ENCODE peak calls at places on chromosomes 13 and 19, in nine cellular contexts. N, W, B, P, V, J, S, H and U are unnamed samples.

GRCh38 chr13:38753878-38754277 is 67.0 kb downstream of the FREM2 start:
- DNase-seq in N (no peak), W (no peak), B (no peak), P (no peak), V (no peak), J (no peak), S (no peak), H (no peak), U (no peak)

GRCh38 chr19:35262101-35262761 is 6.5 kb upstream of the USF2 start:
- DNase-seq in N (no peak), W (no peak), B (no peak), P (no peak), V (no peak), J (peak), S (no peak), H (peak), U (no peak)

GRCh38 chr19:3670258-3670795 is 29.9 kb downstream of the PIP5K1C start:
- DNase-seq in N (peak), W (no peak), B (peak), P (peak), V (no peak), J (peak), S (no peak), H (peak), U (no peak)

GRCh38 chr13:102999498-102999897 is 66.7 kb downstream of the SLC10A2 start:
- DNase-seq in N (no peak), W (peak), B (no peak), P (no peak), V (no peak), J (no peak), S (no peak), H (no peak), U (no peak)

GRCh38 chr13:20391597-20392452 is 133.8 kb downstream of the CRYL1 start:
- DNase-seq in N (no peak), W (no peak), B (no peak), P (no peak), V (no peak), J (no peak), S (no peak), H (no peak), U (no peak)

GRCh38 chr19:14089662-14090508 is 666 bp downstream of the SAMD1 start:
- DNase-seq in N (peak), W (peak), B (no peak), P (no peak), V (peak), J (peak), S (peak), H (no peak), U (no peak)

GRCh38 chr19:18915639-18916038 is 3.5 kb downstream of the COPE start:
- DNase-seq in N (peak), W (peak), B (no peak), P (no peak), V (no peak), J (no peak), S (no peak), H (no peak), U (peak)

GRCh38 chr13:49084961-49085360 is 109.2 kb downstream of the FNDC3A start:
- DNase-seq in N (no peak), W (peak), B (no peak), P (no peak), V (no peak), J (no peak), S (no peak), H (no peak), U (no peak)

GRCh38 chr13:94558721-94559120 is 37.2 kb downstream of the TGDS start:
- DNase-seq in N (no peak), W (no peak), B (no peak), P (no peak), V (no peak), J (no peak), S (no peak), H (no peak), U (peak)

GRCh38 chr19:17889609-17890214 is 18.0 kb downstream of the SLC5A5 start:
- DNase-seq in N (no peak), W (no peak), B (no peak), P (no peak), V (peak), J (no peak), S (no peak), H (no peak), U (no peak)

GRCh38 chr19:38919837-38920528 is 8.0 kb upstream of the CCER2 start:
- DNase-seq in N (no peak), W (no peak), B (no peak), P (no peak), V (no peak), J (no peak), S (no peak), H (no peak), U (no peak)

GRCh38 chr13:28336193-28336657 is 158.7 kb downstream of the FLT1 start:
- DNase-seq in N (no peak), W (no peak), B (no peak), P (peak), V (no peak), J (no peak), S (no peak), H (no peak), U (no peak)

GRCh38 chr19:54188224-54188871 is 1.0 kb downstream of the MBOAT7 start:
- DNase-seq in N (no peak), W (no peak), B (no peak), P (peak), V (no peak), J (no peak), S (peak), H (no peak), U (peak)
- H3K4me3 ChIP-seq in N (peak), W (peak), B (peak), P (peak), V (peak), J (peak), S (no peak), H (peak), U (peak)

GRCh38 chr19:50356691-50357177 is 8.7 kb downstream of the NAPSA start:
- DNase-seq in N (no peak), W (no peak), B (no peak), P (no peak), V (no peak), J (no peak), S (no peak), H (no peak), U (no peak)
- H3K4me3 ChIP-seq in N (peak), W (peak), B (peak), P (no peak), V (no peak), J (no peak), S (peak), H (no peak), U (no peak)

GRCh38 chr19:31352782-31353651 is 3.8 kb upstream of the TSHZ3 start:
- DNase-seq in N (no peak), W (no peak), B (no peak), P (no peak), V (no peak), J (peak), S (no peak), H (no peak), U (no peak)

GRCh38 chr19:31350693-31351211 is 1.5 kb upstream of the TSHZ3 start:
- DNase-seq in N (peak), W (no peak), B (no peak), P (peak), V (no peak), J (peak), S (no peak), H (no peak), U (no peak)

GRCh38 chr19:31351212-31352193 is 2.3 kb upstream of the TSHZ3 start:
- DNase-seq in N (peak), W (no peak), B (no peak), P (peak), V (no peak), J (peak), S (no peak), H (peak), U (no peak)

GRCh38 chr19:31353826-31354225 is 4.6 kb upstream of the TSHZ3 start:
- DNase-seq in N (no peak), W (no peak), B (no peak), P (no peak), V (no peak), J (peak), S (no peak), H (no peak), U (no peak)

GRCh38 chr19:31352296-31352781 is 3.1 kb upstream of the TSHZ3 start:
- DNase-seq in N (no peak), W (no peak), B (no peak), P (no peak), V (no peak), J (no peak), S (no peak), H (no peak), U (no peak)
- H3K4me3 ChIP-seq in N (no peak), W (no peak), B (peak), P (no peak), V (no peak), J (peak), S (no peak), H (peak), U (no peak)

DNA sequence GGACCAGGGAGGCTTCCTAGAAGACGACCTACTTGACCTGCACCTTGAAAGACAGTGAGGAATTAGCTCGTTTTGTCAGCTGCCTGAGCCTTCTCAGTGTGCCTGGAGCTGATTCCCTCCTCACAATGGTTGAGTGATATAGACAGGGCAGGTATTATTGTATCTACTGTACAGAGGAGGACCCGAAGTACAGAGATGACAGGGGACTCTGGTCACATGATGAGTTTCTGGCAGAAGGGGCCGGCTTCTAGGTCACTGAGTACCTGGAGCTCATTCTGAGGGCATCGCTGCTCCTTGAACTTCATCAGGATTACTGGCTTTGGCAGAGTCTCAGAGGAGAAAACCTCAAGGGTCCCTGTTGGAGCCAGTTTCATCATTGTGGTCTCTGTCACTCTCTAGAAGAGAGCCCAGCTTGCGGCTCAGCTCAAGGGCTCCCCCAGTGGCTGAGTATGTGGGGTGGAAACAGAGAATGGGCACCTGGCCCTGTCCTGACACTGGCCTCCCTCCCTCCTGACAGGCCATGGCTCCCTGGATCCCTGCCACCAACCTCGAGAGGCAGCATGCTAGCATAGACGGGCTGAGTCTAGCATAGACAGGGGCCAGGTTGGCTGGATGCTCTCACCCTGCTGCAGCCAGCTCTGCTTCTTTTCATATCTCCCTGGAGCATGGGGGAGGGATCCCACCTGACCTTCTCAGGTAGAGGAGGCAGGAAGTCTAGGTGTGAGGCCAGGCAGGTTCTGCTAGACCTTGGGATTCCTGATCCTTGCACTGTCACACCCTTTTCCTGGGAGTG is 38.7 kb downstream of the NFIX start:
- DNase-seq in N (peak), W (peak), B (no peak), P (peak), V (no peak), J (peak), S (peak), H (peak), U (no peak)
- H3K4me3 ChIP-seq in N (no peak), W (no peak), B (peak), P (no peak), V (no peak), J (no peak), S (no peak), H (no peak), U (no peak)

GRCh38 chr19:58096884-58097283 is 1.1 kb downstream of the ZSCAN18 start:
- DNase-seq in N (no peak), W (no peak), B (no peak), P (no peak), V (no peak), J (no peak), S (no peak), H (no peak), U (no peak)
- H3K4me3 ChIP-seq in N (peak), W (no peak), B (peak), P (peak), V (peak), J (peak), S (peak), H (peak), U (no peak)

GRCh38 chr13:42233726-42234125 is 38.2 kb upstream of the AKAP11 start:
- DNase-seq in N (no peak), W (no peak), B (no peak), P (no peak), V (no peak), J (no peak), S (no peak), H (no peak), U (no peak)
- H3K4me3 ChIP-seq in N (no peak), W (no peak), B (no peak), P (no peak), V (no peak), J (no peak), S (no peak), H (no peak), U (no peak)

GRCh38 chr19:49849433-49850220 is 1.3 kb upstream of the PTOV1 start:
- DNase-seq in N (no peak), W (no peak), B (no peak), P (no peak), V (no peak), J (no peak), S (no peak), H (no peak), U (no peak)
- H3K4me3 ChIP-seq in N (peak), W (no peak), B (peak), P (peak), V (peak), J (no peak), S (peak), H (peak), U (peak)

GRCh38 chr19:16586477-16586871 is 14.3 kb upstream of the SLC35E1 start:
- DNase-seq in N (no peak), W (no peak), B (no peak), P (no peak), V (no peak), J (no peak), S (no peak), H (no peak), U (no peak)

GRCh38 chr19:16585808-16586476 is 13.7 kb upstream of the SLC35E1 start:
- DNase-seq in N (no peak), W (peak), B (no peak), P (no peak), V (no peak), J (no peak), S (no peak), H (no peak), U (no peak)

GRCh38 chr19:16588824-16589577 is 16.8 kb upstream of the SLC35E1 start:
- DNase-seq in N (no peak), W (no peak), B (no peak), P (no peak), V (no peak), J (no peak), S (no peak), H (no peak), U (no peak)

GRCh38 chr19:16588089-16588823 is 16.0 kb upstream of the SLC35E1 start:
- DNase-seq in N (no peak), W (peak), B (no peak), P (no peak), V (no peak), J (no peak), S (peak), H (no peak), U (peak)

DNA sequence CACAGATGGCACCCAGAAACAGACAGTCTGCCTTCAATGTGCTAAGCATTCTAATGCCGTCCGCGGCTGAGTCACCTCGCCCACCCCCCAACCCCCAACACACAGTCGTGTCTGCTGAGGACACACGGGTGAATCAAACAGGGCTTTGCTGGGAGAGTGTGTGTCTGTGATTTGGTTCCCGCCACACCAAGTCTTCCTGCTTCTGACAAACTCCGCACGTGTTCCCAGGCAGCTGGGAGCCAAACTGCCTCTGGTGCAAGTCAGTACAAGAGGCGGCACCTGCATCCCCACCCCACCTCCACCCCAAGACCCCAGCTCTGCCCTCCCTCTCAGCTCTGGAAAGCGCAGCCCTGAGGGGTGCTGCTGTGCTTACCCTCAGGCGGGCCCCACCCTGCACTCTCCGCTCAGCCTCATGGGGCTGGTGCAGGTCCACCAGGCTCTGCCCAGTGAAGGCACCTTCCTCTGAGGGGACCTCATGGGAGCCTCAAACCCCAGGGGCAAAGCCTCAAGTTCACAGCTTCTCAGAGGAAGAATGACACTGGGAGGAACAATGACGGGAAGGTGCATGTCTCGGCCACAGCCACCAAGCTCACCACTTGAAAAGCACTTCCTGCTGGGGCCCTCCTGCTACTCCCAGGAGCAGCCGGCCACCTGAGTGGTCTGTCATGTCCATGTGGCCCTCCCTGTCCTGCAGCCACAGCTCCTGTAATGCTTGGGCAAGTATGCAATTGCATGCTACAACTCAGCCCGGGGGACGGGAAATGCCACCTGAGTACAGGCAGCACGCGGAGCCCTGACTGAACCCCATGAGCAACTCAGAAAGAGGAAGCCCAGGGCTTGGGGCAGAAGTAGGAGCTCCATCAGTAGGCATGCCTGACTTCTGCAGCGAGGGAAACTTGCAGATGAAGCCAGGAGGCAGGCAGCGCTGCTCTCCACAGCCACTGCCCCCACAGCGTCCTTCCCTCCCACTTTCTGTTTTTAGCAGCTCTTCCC is 15.1 kb upstream of the SLC35E1 start:
- DNase-seq in N (no peak), W (peak), B (no peak), P (no peak), V (no peak), J (no peak), S (peak), H (no peak), U (peak)
- H3K4me3 ChIP-seq in N (peak), W (peak), B (peak), P (peak), V (no peak), J (peak), S (peak), H (peak), U (peak)